ENCODE peak calls at places on chromosomes 7 and 10, in eight cellular contexts. E, B, L, M, Y, Q, H and V are unnamed samples.
A peak's percentile ranks its signal among the peaks of the same experiment; 100 is the strongest.

GRCh38 chr10:23493711-23494110 is 54.8 kb downstream of the OTUD1 start:
- DNase-seq in E (no peak), B (no peak), L (no peak), M (no peak), Y (no peak), Q (no peak), H (no peak), V (no peak)

GRCh38 chr10:81704596-81704995 is 170.4 kb upstream of the NRG3 start:
- DNase-seq in E (no peak), B (no peak), L (no peak), M (no peak), Y (no peak), Q (no peak), H (no peak), V (no peak)

GRCh38 chr10:132517951-132518521 is 19.6 kb upstream of the INPP5A start:
- DNase-seq in E (no peak), B (peak; percentile 3), L (no peak), M (no peak), Y (no peak), Q (no peak), H (no peak), V (no peak)

GRCh38 chr7:20539201-20539600 is 76.3 kb upstream of the ABCB5 start:
- DNase-seq in E (no peak), B (no peak), L (no peak), M (no peak), Y (no peak), Q (peak; percentile 52), H (no peak), V (no peak)

GRCh38 chr10:101760510-101760909 is 15.4 kb downstream of the FGF8 start:
- DNase-seq in E (no peak), B (no peak), L (no peak), M (no peak), Y (no peak), Q (no peak), H (no peak), V (no peak)

GRCh38 chr10:31927597-31928530 is 767 bp downstream of the ARHGAP12 start:
- DNase-seq in E (peak; percentile 28), B (peak; percentile 24), L (no peak), M (peak; percentile 61), Y (peak; percentile 71), Q (peak; percentile 77), H (peak; percentile 73), V (peak; percentile 44)

GRCh38 chr7:86760236-86760635 is 116.5 kb downstream of the GRM3 start:
- DNase-seq in E (no peak), B (no peak), L (no peak), M (no peak), Y (no peak), Q (no peak), H (no peak), V (no peak)

GRCh38 chr7:1564603-1565022 is 5.2 kb downstream of the PSMG3 start:
- DNase-seq in E (no peak), B (no peak), L (no peak), M (no peak), Y (no peak), Q (peak; percentile 65), H (no peak), V (peak; percentile 38)

GRCh38 chr7:7761974-7762769 is 43.8 kb upstream of the RPA3 start:
- DNase-seq in E (no peak), B (no peak), L (no peak), M (no peak), Y (peak; percentile 62), Q (peak; percentile 27), H (peak; percentile 1), V (no peak)

GRCh38 chr10:101777857-101778145 is 1.9 kb upstream of the FGF8 start:
- DNase-seq in E (no peak), B (no peak), L (no peak), M (peak; percentile 23), Y (no peak), Q (peak; percentile 36), H (no peak), V (no peak)

GRCh38 chr10:76303682-76304316 is 872.4 kb downstream of the LRMDA start:
- DNase-seq in E (no peak), B (peak; percentile 67), L (no peak), M (no peak), Y (peak; percentile 55), Q (peak; percentile 71), H (peak; percentile 89), V (no peak)

GRCh38 chr7:27159278-27160146 is 3.0 kb upstream of the HOXA7 start:
- DNase-seq in E (no peak), B (no peak), L (no peak), M (no peak), Y (no peak), Q (no peak), H (no peak), V (no peak)

GRCh38 chr7:13293264-13294002 is 606.0 kb downstream of the ARL4A start:
- DNase-seq in E (no peak), B (no peak), L (no peak), M (no peak), Y (no peak), Q (no peak), H (no peak), V (no peak)

GRCh38 chr7:107332488-107333269 is 137.2 kb upstream of the GPR22 start:
- DNase-seq in E (no peak), B (no peak), L (no peak), M (peak; percentile 32), Y (peak; percentile 40), Q (no peak), H (peak; percentile 85), V (no peak)

GRCh38 chr10:19592276-19592675 is 224.0 kb upstream of the PLXDC2 start:
- DNase-seq in E (no peak), B (no peak), L (no peak), M (no peak), Y (no peak), Q (peak; percentile 7), H (no peak), V (no peak)

GRCh38 chr7:134355925-134356324 is 39.2 kb upstream of the SLC35B4 start:
- DNase-seq in E (no peak), B (no peak), L (no peak), M (no peak), Y (no peak), Q (peak; percentile 51), H (no peak), V (no peak)